ENCODE peak calls at places on chromosomes 3 and 15, in six cellular contexts. One of them, this sample, is unnamed.

GRCh38 chr3:65963787-65964707 is 74.7 kb downstream of the MAGI1 start:
- DNase-seq in MCF 10A: peak
- DNase-seq in tibial artery: no peak
- DNase-seq in T follicular helper cell: no peak
- DNase-seq in KG1: no peak
- DNase-seq in ecto neural progenitor cell: no peak
- DNase-seq in this sample: no peak

GRCh38 chr3:8650583-8651416 is 6.2 kb upstream of the SSUH2 start:
- DNase-seq in MCF 10A: no peak
- DNase-seq in tibial artery: no peak
- DNase-seq in T follicular helper cell: no peak
- DNase-seq in KG1: no peak
- DNase-seq in ecto neural progenitor cell: no peak
- DNase-seq in this sample: no peak

GRCh38 chr3:101069796-101070195 is 76.6 kb upstream of the ABI3BP start:
- DNase-seq in MCF 10A: no peak
- DNase-seq in tibial artery: no peak
- DNase-seq in T follicular helper cell: no peak
- DNase-seq in KG1: no peak
- DNase-seq in ecto neural progenitor cell: no peak
- DNase-seq in this sample: no peak

GRCh38 chr3:15317164-15317477 is 15.3 kb downstream of the SH3BP5 start:
- DNase-seq in MCF 10A: no peak
- DNase-seq in tibial artery: peak
- DNase-seq in T follicular helper cell: no peak
- DNase-seq in KG1: no peak
- DNase-seq in ecto neural progenitor cell: no peak
- DNase-seq in this sample: no peak

GRCh38 chr15:73908030-73908821 is 18.0 kb upstream of the LOXL1 start:
- DNase-seq in MCF 10A: peak
- DNase-seq in tibial artery: peak
- DNase-seq in T follicular helper cell: peak
- DNase-seq in KG1: no peak
- DNase-seq in ecto neural progenitor cell: peak
- DNase-seq in this sample: peak

GRCh38 chr3:129962600-129962999 is 11.9 kb upstream of the TRH start:
- DNase-seq in MCF 10A: no peak
- DNase-seq in tibial artery: no peak
- DNase-seq in T follicular helper cell: no peak
- DNase-seq in KG1: no peak
- DNase-seq in ecto neural progenitor cell: no peak
- DNase-seq in this sample: no peak

GRCh38 chr15:70921297-70921696 is 28.7 kb downstream of the LRRC49 start:
- DNase-seq in MCF 10A: no peak
- DNase-seq in tibial artery: no peak
- DNase-seq in T follicular helper cell: no peak
- DNase-seq in KG1: no peak
- DNase-seq in ecto neural progenitor cell: no peak
- DNase-seq in this sample: no peak

GRCh38 chr15:78047631-78048409 is 29.7 kb downstream of the TBC1D2B start:
- DNase-seq in MCF 10A: no peak
- DNase-seq in tibial artery: peak
- DNase-seq in T follicular helper cell: no peak
- DNase-seq in KG1: peak
- DNase-seq in ecto neural progenitor cell: no peak
- DNase-seq in this sample: no peak

GRCh38 chr3:40452562-40452875 is 4.6 kb upstream of the RPL14 start:
- DNase-seq in MCF 10A: no peak
- DNase-seq in tibial artery: no peak
- DNase-seq in T follicular helper cell: no peak
- DNase-seq in KG1: no peak
- DNase-seq in ecto neural progenitor cell: no peak
- DNase-seq in this sample: no peak

GRCh38 chr3:25836579-25836978 is 46.7 kb downstream of the OXSM start:
- DNase-seq in MCF 10A: no peak
- DNase-seq in tibial artery: no peak
- DNase-seq in T follicular helper cell: no peak
- DNase-seq in KG1: no peak
- DNase-seq in ecto neural progenitor cell: no peak
- DNase-seq in this sample: no peak

This sample was measured in HL-60.